ENCODE peak calls at places on chromosome X, in six cellular contexts. J is heart left ventricle, D is endothelial cell of umbilical vein, O is ovary, M is uterus, E is tibial nerve. U is an unnamed sample. For H3K9me3, the result is how much of the 10 kb centered on the place peaks cover.

GRCh38 chrX:110418220-110418856 is 59.7 kb downstream of the RTL9 start:
- DNase-seq in D (peak), M (peak), O (peak), E (no peak), J (peak), U (no peak)

GRCh38 chrX:80022363-80023031 is 7.9 kb downstream of the TBX22 start:
- DNase-seq in O (no peak), D (no peak), E (no peak), J (no peak), M (no peak), U (no peak)

GRCh38 chrX:1336331-1337143 is at the start of gene IL3RA:
- DNase-seq in O (peak), J (peak), E (no peak), M (peak), D (peak), U (peak)

GRCh38 chrX:131366387-131366786 is 77.3 kb upstream of the IGSF1 start:
- DNase-seq in D (peak), M (no peak), J (no peak), E (no peak), O (no peak), U (no peak)

GRCh38 chrX:3567681-3568080 is 145.8 kb downstream of the PRKX start:
- DNase-seq in M (no peak), D (no peak), J (no peak), O (no peak), E (no peak), U (no peak)

GRCh38 chrX:154396948-154397887 is 959 bp upstream of the RPL10 start:
- DNase-seq in D (peak), O (peak), M (peak), J (peak), E (peak), U (peak)

GRCh38 chrX:27890611-27891010 is 82.8 kb downstream of the MAGEB10 start:
- DNase-seq in E (no peak), D (peak), J (no peak), M (no peak), O (no peak), U (no peak)

GRCh38 chrX:133989993-133990392 is 4.6 kb upstream of the GPC3 start:
- DNase-seq in O (no peak), J (no peak), E (no peak), D (no peak), M (no peak), U (no peak)

GRCh38 chrX:110257889-110258288 is 60.0 kb downstream of the AMMECR1 start:
- DNase-seq in E (no peak), D (no peak), J (no peak), M (no peak), O (no peak), U (no peak)

GRCh38 chrX:23792861-23793553 is 10.0 kb downstream of the SAT1 start:
- DNase-seq in E (no peak), D (peak), O (no peak), M (no peak), J (no peak), U (no peak)

GRCh38 chrX:120653000-120653399 is 23.1 kb upstream of the C1GALT1C1 start:
- DNase-seq in D (no peak), M (no peak), J (no peak), O (no peak), E (no peak), U (no peak)

GRCh38 chrX:77436682-77437081 is 10.5 kb upstream of the FGF16 start:
- DNase-seq in E (no peak), O (no peak), D (no peak), M (no peak), J (no peak), U (no peak)

GRCh38 chrX:30957753-30958152 is 68.7 kb upstream of the TAB3 start:
- DNase-seq in O (no peak), M (no peak), E (no peak), D (no peak), J (no peak), U (no peak)

GRCh38 chrX:50407976-50408375 is 62.6 kb downstream of the DGKK start:
- DNase-seq in M (no peak), O (no peak), D (no peak), E (no peak), J (no peak), U (no peak)

GRCh38 chrX:24774650-24775049 is 80.9 kb downstream of the POLA1 start:
- DNase-seq in J (no peak), D (no peak), O (no peak), M (no peak), E (no peak), U (no peak)

GRCh38 chrX:104370089-104370488 is 115.4 kb upstream of the ESX1 start:
- DNase-seq in M (no peak), O (no peak), D (no peak), E (no peak), J (no peak), U (no peak)

GRCh38 chrX:15882704-15883539 is 28.3 kb upstream of the AP1S2 start:
- DNase-seq in M (no peak), J (no peak), E (no peak), D (peak), O (no peak), U (no peak)

GRCh38 chrX:1466971-1467561 is 14.4 kb upstream of the ASMTL start:
- DNase-seq in O (no peak), D (no peak), M (no peak), E (no peak), J (peak), U (peak)

GRCh38 chrX:132330156-132330729 is 111.0 kb upstream of the RAP2C start:
- DNase-seq in D (no peak), E (no peak), M (no peak), O (no peak), J (no peak), U (no peak)

GRCh38 chrX:141903400-141904155 is at the start of gene MAGEC1:
- DNase-seq in E (no peak), O (no peak), D (no peak), J (no peak), M (no peak), U (no peak)

GRCh38 chrX:9635368-9635767 is 130.3 kb downstream of the GPR143 start:
- DNase-seq in M (no peak), O (no peak), D (no peak), J (peak), E (no peak), U (peak)

GRCh38 chrX:17923546-17923945 is 62.4 kb upstream of the RAI2 start:
- DNase-seq in O (no peak), E (no peak), D (no peak), M (no peak), J (no peak), U (no peak)

GRCh38 chrX:1222511-1223252 is 10.2 kb upstream of the CRLF2 start:
- DNase-seq in O (no peak), J (no peak), D (no peak), E (no peak), M (no peak), U (peak)

GRCh38 chrX:38514014-38514854 is 47.1 kb upstream of the TSPAN7 start:
- DNase-seq in O (no peak), J (no peak), M (no peak), D (no peak), E (no peak), U (no peak)

GRCh38 chrX:21412883-21413282 is 38.7 kb downstream of the CNKSR2 start:
- DNase-seq in D (no peak), O (no peak), E (no peak), J (no peak), M (no peak), U (no peak)

GRCh38 chrX:14029425-14030247 is at the start of gene GEMIN8:
- DNase-seq in E (peak), D (peak), M (peak), J (peak), O (peak), U (peak)
- TF ChIP-seq POLR2A in E (peak), D (peak), M (peak), J (no peak), O (peak), U (peak)

GRCh38 chrX:116379854-116380253 is 56.6 kb upstream of the SLC6A14 start:
- DNase-seq in M (no peak), E (no peak), O (no peak), D (peak), J (peak), U (no peak)
- H3K27ac ChIP-seq in M (no peak), E (no peak), O (no peak), D (no peak), J (no peak), U (no peak)

GRCh38 chrX:148290937-148291336 is 209.5 kb upstream of the AFF2 start:
- DNase-seq in D (peak), M (no peak), J (no peak), O (no peak), E (no peak), U (no peak)

GRCh38 chrX:148290041-148290440 is 210.4 kb upstream of the AFF2 start:
- DNase-seq in D (no peak), M (no peak), O (no peak), E (no peak), J (no peak), U (no peak)

GRCh38 chrX:148282504-148282903 is 217.9 kb upstream of the AFF2 start:
- DNase-seq in O (no peak), J (no peak), E (no peak), D (no peak), M (no peak), U (no peak)

DNA sequence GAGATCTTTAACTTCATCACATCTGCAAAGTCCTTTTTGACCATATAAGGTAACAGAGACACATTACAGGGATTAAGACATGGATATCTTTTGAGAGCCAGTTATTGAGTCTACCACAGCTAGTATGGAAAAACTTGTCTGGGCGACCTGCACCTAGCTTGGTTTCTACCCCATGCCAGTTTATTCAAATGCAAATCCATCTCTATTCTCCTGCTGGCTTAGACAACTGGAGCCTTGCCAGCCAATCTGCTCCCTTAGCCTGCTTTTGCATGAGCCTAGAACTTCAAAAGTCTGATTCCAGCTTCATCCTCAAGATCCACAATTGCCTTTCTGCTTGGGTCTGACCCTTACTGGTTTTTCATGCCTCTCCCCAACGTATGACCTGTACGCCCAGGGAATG is 212.0 kb upstream of the AFF2 start:
- DNase-seq in E (no peak), J (no peak), D (no peak), M (no peak), O (no peak), U (no peak)
- H3K9me3 ChIP-seq in E (under half), J (under half), D (under half), M (under half), O (under half), U (under half)

DNA sequence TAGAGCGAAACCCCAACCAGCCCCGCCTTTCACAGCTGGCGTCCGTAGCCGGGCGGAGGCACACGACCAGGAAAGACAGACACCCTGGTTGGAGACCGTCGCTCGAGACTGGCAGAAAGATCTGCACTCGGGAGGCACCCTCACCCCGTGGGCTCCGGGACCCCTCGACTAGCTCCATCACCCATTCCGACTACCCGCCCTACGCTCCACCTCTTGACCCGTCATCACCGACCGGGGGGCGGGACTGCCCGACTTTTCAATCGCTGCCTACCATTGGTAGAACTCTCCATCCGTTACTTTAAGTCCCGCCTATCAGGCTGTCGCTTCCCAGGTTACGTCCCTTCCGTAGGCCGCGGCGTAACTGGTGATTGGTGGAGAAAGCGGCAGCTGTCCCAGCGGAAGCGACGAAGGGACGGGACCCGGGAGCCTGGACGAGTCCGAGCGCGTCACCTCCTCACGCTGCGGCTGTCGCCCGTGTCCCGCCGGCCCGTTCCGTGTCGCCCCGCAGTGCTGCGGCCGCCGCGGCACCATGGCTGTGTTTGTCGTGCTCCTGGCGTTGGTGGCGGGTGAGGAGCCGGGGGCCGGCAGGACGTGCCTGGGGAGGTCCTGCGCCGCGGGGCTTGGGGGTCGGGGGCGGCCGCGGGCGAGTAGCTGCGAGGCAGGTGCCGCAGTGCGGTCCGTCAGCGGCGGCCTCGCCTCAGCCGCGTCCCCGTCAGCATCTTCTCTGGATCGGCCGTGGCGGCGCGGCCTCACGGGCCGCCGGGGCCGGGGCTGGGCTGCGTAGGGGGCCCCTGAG is at the start of gene ATP6AP2:
- DNase-seq in M (peak), E (peak), J (peak), O (peak), D (peak), U (peak)
- TF ChIP-seq POLR2A in M (peak), E (peak), J (peak), O (peak), D (no peak), U (peak)

GRCh38 chrX:107773906-107774435 is 1.6 kb downstream of the TSC22D3 start:
- DNase-seq in O (no peak), M (no peak), D (no peak), J (no peak), E (no peak), U (no peak)

GRCh38 chrX:107773206-107773605 is 2.4 kb downstream of the TSC22D3 start:
- DNase-seq in D (no peak), J (no peak), O (no peak), M (no peak), E (no peak), U (no peak)

GRCh38 chrX:107768051-107768450 is 7.5 kb downstream of the TSC22D3 start:
- DNase-seq in J (no peak), M (no peak), D (no peak), E (no peak), O (no peak), U (no peak)

GRCh38 chrX:107766470-107767140 is 9.0 kb downstream of the TSC22D3 start:
- DNase-seq in J (peak), O (peak), D (no peak), M (peak), E (no peak), U (peak)

GRCh38 chrX:107769581-107770317 is 5.8 kb downstream of the TSC22D3 start:
- DNase-seq in J (no peak), M (no peak), E (no peak), O (no peak), D (no peak), U (no peak)
- H3K27ac ChIP-seq in J (no peak), M (no peak), E (no peak), O (no peak), D (no peak), U (no peak)

DNA sequence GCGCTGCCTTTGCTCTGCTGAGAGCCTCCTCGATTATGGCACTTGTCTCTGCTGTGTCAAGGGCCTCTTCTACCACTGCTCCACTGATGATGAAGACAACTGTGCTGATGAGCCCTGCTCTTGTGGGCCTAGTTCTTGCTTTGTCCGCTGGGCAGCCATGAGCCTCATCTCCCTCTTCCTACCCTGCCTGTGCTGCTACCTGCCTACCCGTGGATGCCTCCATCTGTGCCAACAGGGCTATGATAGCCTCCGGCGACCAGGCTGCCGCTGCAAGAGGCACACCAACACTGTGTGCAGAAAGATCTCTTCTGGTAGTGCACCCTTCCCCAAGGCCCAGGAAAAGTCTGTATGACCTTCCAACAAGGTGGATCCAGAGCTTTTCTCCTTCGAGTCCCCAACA is 106.8 kb upstream of the VAMP7 start:
- DNase-seq in E (no peak), D (no peak), M (no peak), J (no peak), O (no peak), U (no peak)
- H3K9me3 ChIP-seq in E (under half), D (under half), M (under half), J (under half), O (under half), U (under half)

GRCh38 chrX:130110379-130111219 is at the start of gene ELF4:
- DNase-seq in O (peak), M (peak), E (no peak), J (peak), D (no peak), U (peak)
- TF ChIP-seq POLR2A in O (no peak), M (no peak), E (no peak), J (no peak), D (no peak), U (no peak)

GRCh38 chrX:13661735-13662536 is 9.0 kb downstream of the TCEANC start:
- DNase-seq in D (no peak), J (no peak), M (no peak), E (no peak), O (no peak), U (no peak)
- H3K27ac ChIP-seq in D (no peak), J (no peak), M (peak), E (no peak), O (no peak), U (peak)

GRCh38 chrX:47446971-47447370 is 36.1 kb downstream of the ZNF41 start:
- DNase-seq in J (no peak), M (no peak), O (no peak), E (no peak), D (no peak), U (no peak)
- H3K9me3 ChIP-seq in J (half or more), M (under half), O (under half), E (under half), D (under half), U (under half)

DNA sequence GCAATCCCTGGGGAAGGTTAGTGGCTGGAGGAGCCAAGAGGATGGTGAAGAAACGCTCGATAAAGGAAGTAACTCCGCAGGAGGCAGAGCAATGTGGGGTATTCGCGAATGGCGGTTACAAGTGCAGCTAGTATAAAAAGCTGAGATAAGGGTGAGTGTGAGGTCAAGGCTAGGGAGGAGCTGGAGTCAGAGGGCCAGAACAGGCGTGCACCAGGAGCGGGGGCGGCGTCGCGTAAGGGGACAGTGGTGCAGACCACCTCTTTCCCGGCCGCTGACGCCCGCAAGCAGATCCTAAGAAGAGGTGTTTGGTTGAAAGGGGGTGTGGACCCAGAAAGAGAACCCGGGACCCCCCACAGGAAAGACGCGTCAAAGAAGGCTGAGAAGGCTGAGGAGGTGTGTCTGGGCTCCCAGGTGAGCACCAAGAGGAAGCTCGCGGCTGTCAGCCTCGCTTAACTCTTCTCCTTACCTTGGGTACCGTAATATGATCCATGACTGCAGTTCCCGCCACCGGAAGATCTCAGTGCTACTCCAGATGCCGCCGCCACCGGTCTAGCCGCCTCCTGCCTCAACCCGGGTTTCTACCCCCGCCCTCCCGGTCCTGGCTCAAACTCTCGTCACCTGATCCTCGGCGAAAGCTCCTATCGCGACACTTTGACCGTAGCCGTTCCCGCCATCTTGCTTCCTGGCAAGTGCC is at the start of gene MTMR8:
- DNase-seq in O (peak), J (peak), E (peak), D (peak), M (peak), U (peak)
- TF ChIP-seq POLR2A in O (no peak), J (no peak), E (no peak), D (no peak), M (no peak), U (no peak)